ENCODE peak calls at places on chromosomes 16 and 17, in nine cellular contexts. X is coronary artery, J is tibial nerve, S is tibial artery, E is cardiac muscle cell, W is AG09319, K is HFFc6, D is GM12865, M is heart right ventricle. R is an unnamed sample.

GRCh38 chr17:2067559-2067958 is 12.7 kb downstream of the HIC1 start:
- DNase-seq in X (no peak), J (no peak), S (no peak), E (peak; percentile 79), W (no peak), K (no peak), D (no peak), M (peak; percentile 55), R (no peak)

GRCh38 chr17:27808629-27809028 is 8.3 kb upstream of the NOS2 start:
- DNase-seq in X (no peak), J (no peak), S (no peak), E (no peak), W (no peak), K (no peak), D (peak; percentile 70), M (no peak), R (no peak)

GRCh38 chr17:29591737-29592624 is 951 bp upstream of the ANKRD13B start:
- DNase-seq in X (peak; percentile 91), J (peak; percentile 77), S (peak; percentile 81), E (peak; percentile 86), W (no peak), K (peak; percentile 50), D (peak; percentile 75), M (peak; percentile 93), R (peak; percentile 100)

GRCh38 chr17:49851387-49852291 is 3.8 kb upstream of the TAC4 start:
- DNase-seq in X (no peak), J (peak; percentile 33), S (peak; percentile 71), E (peak; percentile 86), W (peak; percentile 48), K (peak; percentile 31), D (peak; percentile 61), M (peak; percentile 84), R (peak; percentile 92)

GRCh38 chr17:66126231-66126630 is 65.7 kb downstream of the CEP112 start:
- DNase-seq in X (no peak), J (no peak), S (no peak), E (peak; percentile 20), W (no peak), K (no peak), D (no peak), M (no peak), R (no peak)

GRCh38 chr17:45868276-45868675 is 23.6 kb downstream of the SPPL2C start:
- DNase-seq in X (no peak), J (no peak), S (no peak), E (peak; percentile 35), W (no peak), K (no peak), D (no peak), M (no peak), R (no peak)

GRCh38 chr16:11191665-11192064 is 64.3 kb downstream of the SOCS1 start:
- DNase-seq in X (no peak), J (no peak), S (no peak), E (no peak), W (no peak), K (no peak), D (no peak), M (no peak), R (no peak)

GRCh38 chr16:30076276-30076791 is 540 bp downstream of the PPP4C start:
- DNase-seq in X (no peak), J (no peak), S (no peak), E (no peak), W (no peak), K (no peak), D (no peak), M (no peak), R (no peak)

GRCh38 chr16:89909777-89910716 is 8.6 kb upstream of the MC1R start:
- DNase-seq in X (no peak), J (peak; percentile 69), S (peak; percentile 75), E (peak; percentile 81), W (no peak), K (peak; percentile 43), D (peak; percentile 74), M (peak; percentile 85), R (peak; percentile 83)

GRCh38 chr17:33039874-33040273 is 48.2 kb downstream of the SPACA3 start:
- DNase-seq in X (no peak), J (no peak), S (no peak), E (peak; percentile 84), W (peak; percentile 24), K (peak; percentile 66), D (no peak), M (no peak), R (no peak)

GRCh38 chr17:33033176-33033575 is 41.5 kb downstream of the SPACA3 start:
- DNase-seq in X (peak; percentile 31), J (no peak), S (no peak), E (no peak), W (no peak), K (no peak), D (no peak), M (no peak), R (no peak)

DNA sequence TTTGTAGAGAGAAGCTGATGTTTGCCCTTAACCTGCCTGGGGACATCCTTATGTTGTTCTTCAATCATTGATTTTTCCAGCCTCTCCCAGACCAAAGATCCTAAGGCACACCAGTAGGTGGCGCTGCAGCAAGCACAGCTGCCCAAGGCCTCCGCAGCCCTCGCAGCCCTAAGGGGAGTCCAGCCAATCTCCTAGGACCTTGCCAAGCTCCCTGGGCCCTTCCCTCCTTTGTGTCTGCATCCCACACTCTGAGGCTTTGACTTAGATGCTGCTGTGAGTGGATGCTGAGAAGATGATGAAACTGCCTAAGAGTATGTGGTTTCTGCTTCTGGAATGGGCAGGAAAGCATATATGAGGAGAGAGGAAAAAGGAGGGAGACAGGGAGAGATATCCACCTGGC is 47.1 kb downstream of the SPACA3 start:
- DNase-seq in X (no peak), J (no peak), S (no peak), E (peak; percentile 86), W (peak; percentile 7), K (no peak), D (peak; percentile 14), M (peak; percentile 48), R (peak; percentile 73)
- TF ChIP-seq CTCF in X (no peak), J (peak; percentile 39), S (no peak), E (peak; percentile 90), W (peak; percentile 66), K (peak; percentile 79), D (peak; percentile 55), M (peak; percentile 74), R (peak; percentile 73)

GRCh38 chr16:19361587-19361986 is 56.1 kb upstream of the TMC5 start:
- DNase-seq in X (peak; percentile 16), J (no peak), S (no peak), E (no peak), W (no peak), K (no peak), D (no peak), M (no peak), R (no peak)
- TF ChIP-seq CTCF in X (no peak), J (no peak), S (no peak), E (no peak), W (no peak), K (no peak), D (no peak), M (no peak), R (no peak)

DNA sequence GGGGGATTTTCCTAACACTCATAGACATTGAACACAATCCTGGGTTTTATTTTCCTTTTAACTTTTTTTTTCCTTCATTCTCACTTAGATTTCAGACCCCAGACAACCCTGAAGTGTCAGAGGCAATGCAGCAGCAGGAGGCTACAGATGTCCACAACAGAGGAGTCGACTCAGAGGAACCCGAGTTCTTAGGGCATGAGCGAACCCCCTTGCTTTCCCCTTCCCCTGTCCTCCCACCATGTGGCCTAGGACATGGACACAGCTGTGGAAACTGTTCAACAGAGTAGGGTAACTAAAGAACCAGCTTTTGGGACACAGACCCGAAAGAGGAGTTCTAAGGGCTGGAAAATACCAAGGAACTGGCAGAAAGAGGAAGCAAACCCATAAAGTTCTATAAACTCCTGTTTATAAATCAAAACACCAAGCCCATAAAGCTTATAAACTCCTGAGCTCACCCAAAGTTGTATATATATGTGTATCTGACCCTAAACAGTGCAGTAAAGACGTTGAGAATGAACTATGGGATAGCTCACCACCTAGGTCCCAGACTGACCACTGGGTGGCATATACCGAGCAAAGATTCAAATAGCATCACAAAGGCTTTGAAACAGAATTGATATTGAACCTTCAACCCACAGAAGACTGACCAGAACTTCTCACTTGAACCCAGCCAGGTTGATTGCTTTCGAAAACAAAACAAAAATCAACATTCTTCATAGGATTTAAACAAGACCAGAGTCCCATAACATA is 33.9 kb downstream of the CMTM4 start:
- DNase-seq in X (no peak), J (no peak), S (no peak), E (peak; percentile 58), W (no peak), K (peak; percentile 30), D (peak; percentile 24), M (no peak), R (no peak)
- TF ChIP-seq CTCF in X (no peak), J (peak; percentile 45), S (peak; percentile 54), E (peak; percentile 59), W (peak; percentile 66), K (peak; percentile 75), D (peak; percentile 28), M (peak; percentile 60), R (no peak)

DNA sequence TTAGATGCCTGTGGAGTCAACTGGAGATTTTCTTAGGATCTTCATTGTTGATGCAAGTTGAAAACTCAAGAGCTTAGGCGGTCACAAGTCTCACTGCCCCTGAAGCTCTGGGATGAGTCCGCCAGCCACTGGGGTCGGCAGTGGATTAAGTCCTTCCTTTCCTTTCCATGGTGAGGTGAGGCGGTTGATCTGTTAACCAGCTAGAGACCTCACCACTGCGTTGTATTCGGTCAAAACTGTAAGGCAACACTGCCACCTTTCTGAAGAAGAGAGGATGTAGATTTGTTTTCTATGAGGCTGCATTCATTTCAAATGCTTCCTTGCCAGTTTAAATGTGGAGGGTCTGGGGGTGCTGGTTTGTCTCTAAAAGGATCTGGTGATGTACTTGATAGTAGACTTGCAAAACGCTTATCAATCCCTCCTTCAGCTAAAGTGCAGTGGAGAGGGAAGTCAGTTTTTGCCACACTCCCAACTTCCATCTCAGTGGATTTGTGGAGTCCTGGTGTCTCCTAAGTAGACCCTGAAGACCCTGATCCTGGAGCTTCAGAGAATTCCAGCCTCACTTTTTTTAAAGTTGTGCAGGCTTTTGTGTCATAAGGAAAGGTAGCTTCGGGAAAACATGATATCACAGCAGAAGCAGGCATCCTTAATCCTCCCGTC is 1.7 kb downstream of the MYOCD start:
- DNase-seq in X (no peak), J (no peak), S (no peak), E (peak; percentile 68), W (peak; percentile 23), K (peak; percentile 71), D (peak; percentile 54), M (no peak), R (peak; percentile 8)
- TF ChIP-seq CTCF in X (peak; percentile 20), J (peak; percentile 34), S (peak; percentile 61), E (peak; percentile 50), W (peak; percentile 55), K (peak; percentile 79), D (peak; percentile 25), M (peak; percentile 68), R (no peak)